ENCODE peak calls at places on chromosomes 6 and 20, in six cellular contexts. G, H, T, K, L and B are unnamed samples.

GRCh38 chr20:25223765-25224720 is 23.8 kb upstream of the PYGB start:
- DNase-seq in G (no peak), K (no peak), L (no peak), T (no peak), H (no peak), B (no peak)

GRCh38 chr20:54477556-54477955 is 2.2 kb downstream of the DOK5 start:
- DNase-seq in L (no peak), K (no peak), T (peak), G (no peak), H (no peak), B (no peak)

GRCh38 chr6:160378886-160379285 is 30.7 kb downstream of the SLC22A3 start:
- DNase-seq in L (no peak), G (no peak), K (no peak), H (no peak), T (no peak), B (no peak)

GRCh38 chr6:156617376-156617775 is 159.8 kb upstream of the ARID1B start:
- DNase-seq in L (no peak), H (no peak), K (peak), G (no peak), T (peak), B (peak)

GRCh38 chr20:53331151-53331973 is 262.3 kb downstream of the ZNF217 start:
- DNase-seq in H (no peak), G (no peak), K (no peak), L (peak), T (no peak), B (no peak)

GRCh38 chr6:130366011-130366963 is at the start of gene TMEM200A:
- DNase-seq in T (peak), L (peak), K (peak), H (no peak), G (peak), B (peak)

GRCh38 chr6:134447883-134448387 is 130.0 kb upstream of the SGK1 start:
- DNase-seq in L (no peak), G (no peak), H (no peak), T (peak), K (no peak), B (no peak)

GRCh38 chr20:59676126-59676876 is 72.0 kb downstream of the PHACTR3 start:
- DNase-seq in G (no peak), T (no peak), H (no peak), L (no peak), K (no peak), B (no peak)

GRCh38 chr6:128515550-128516513 is 4.6 kb downstream of the PTPRK start:
- DNase-seq in T (peak), G (no peak), L (no peak), H (no peak), K (no peak), B (no peak)

GRCh38 chr6:70221025-70221714 is 81.7 kb downstream of the COL9A1 start:
- DNase-seq in L (no peak), G (peak), K (no peak), T (peak), H (no peak), B (peak)

GRCh38 chr6:747921-748320 is 55.0 kb upstream of the EXOC2 start:
- DNase-seq in G (no peak), K (no peak), T (no peak), L (no peak), H (no peak), B (no peak)

GRCh38 chr20:43492101-43492500 is 15.4 kb upstream of the L3MBTL1 start:
- DNase-seq in G (no peak), H (no peak), K (no peak), T (no peak), L (no peak), B (no peak)

GRCh38 chr20:52193133-52193532 is 1.6 kb upstream of the ZFP64 start:
- DNase-seq in T (no peak), L (no peak), H (no peak), K (no peak), G (no peak), B (no peak)

GRCh38 chr20:48933017-48933766 is 11.7 kb downstream of the ARFGEF2 start:
- DNase-seq in L (no peak), G (no peak), H (no peak), K (peak), T (no peak), B (peak)

GRCh38 chr6:939047-939363 is 246.1 kb upstream of the EXOC2 start:
- DNase-seq in L (no peak), K (no peak), T (no peak), G (no peak), H (no peak), B (no peak)

GRCh38 chr6:3222506-3223038 is 4.9 kb downstream of the TUBB2B start:
- DNase-seq in G (no peak), T (no peak), K (no peak), L (no peak), H (no peak), B (peak)

GRCh38 chr20:49964964-49965780 is 17.6 kb upstream of the SNAI1 start:
- DNase-seq in G (peak), L (no peak), K (no peak), H (no peak), T (peak), B (peak)

GRCh38 chr6:56475736-56476457 is 166.8 kb downstream of the DST start:
- DNase-seq in L (no peak), G (no peak), T (peak), K (no peak), H (peak), B (peak)

GRCh38 chr6:30614044-30614842 is 2.8 kb downstream of the PPP1R10 start:
- DNase-seq in H (no peak), L (no peak), G (peak), T (no peak), K (no peak), B (no peak)

GRCh38 chr20:8476023-8476422 is 344.0 kb downstream of the PLCB1 start:
- DNase-seq in H (no peak), L (no peak), G (no peak), K (no peak), T (peak), B (no peak)

GRCh38 chr6:28807682-28808280 is 116.0 kb downstream of the TRIM27 start:
- DNase-seq in H (no peak), G (peak), L (no peak), K (no peak), T (peak), B (no peak)

GRCh38 chr20:6029538-6029937 is 24.3 kb downstream of the LRRN4 start:
- DNase-seq in T (peak), G (no peak), H (no peak), L (no peak), K (no peak), B (no peak)

GRCh38 chr6:133707456-133707855 is 181.5 kb upstream of the TCF21 start:
- DNase-seq in K (no peak), H (no peak), T (peak), L (no peak), G (peak), B (no peak)

GRCh38 chr6:106026748-106027147 is 59.4 kb upstream of the PRDM1 start:
- DNase-seq in K (no peak), G (no peak), L (no peak), H (no peak), T (peak), B (no peak)

GRCh38 chr6:106027760-106028159 is 58.4 kb upstream of the PRDM1 start:
- DNase-seq in K (no peak), L (no peak), T (no peak), G (peak), H (no peak), B (peak)

GRCh38 chr6:106025655-106026054 is 60.5 kb upstream of the PRDM1 start:
- DNase-seq in T (peak), L (no peak), K (no peak), H (no peak), G (no peak), B (no peak)

DNA sequence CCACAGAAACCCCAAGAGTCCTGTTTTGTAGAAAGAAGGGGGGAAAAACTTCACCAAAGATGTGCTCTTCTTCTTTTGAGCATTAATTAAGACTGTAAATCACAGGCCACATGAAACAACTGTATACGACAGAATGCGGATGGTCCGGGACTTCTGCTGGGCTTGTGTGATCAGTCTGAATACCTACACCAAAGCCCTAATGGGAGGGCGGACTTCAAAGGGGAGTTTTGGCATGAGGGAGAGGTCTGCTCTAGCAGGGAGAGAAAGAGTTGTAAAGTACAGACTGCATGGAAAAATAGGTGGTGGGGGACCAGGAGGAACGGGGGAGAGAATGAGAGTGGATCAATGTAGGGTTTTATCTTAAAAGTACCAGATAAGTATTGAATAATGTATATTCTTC is 58.8 kb upstream of the PRDM1 start:
- DNase-seq in L (no peak), T (no peak), H (no peak), G (peak), K (no peak), B (no peak)
- H3K4me3 ChIP-seq in L (no peak), T (no peak), H (no peak), G (no peak), K (no peak), B (no peak)

DNA sequence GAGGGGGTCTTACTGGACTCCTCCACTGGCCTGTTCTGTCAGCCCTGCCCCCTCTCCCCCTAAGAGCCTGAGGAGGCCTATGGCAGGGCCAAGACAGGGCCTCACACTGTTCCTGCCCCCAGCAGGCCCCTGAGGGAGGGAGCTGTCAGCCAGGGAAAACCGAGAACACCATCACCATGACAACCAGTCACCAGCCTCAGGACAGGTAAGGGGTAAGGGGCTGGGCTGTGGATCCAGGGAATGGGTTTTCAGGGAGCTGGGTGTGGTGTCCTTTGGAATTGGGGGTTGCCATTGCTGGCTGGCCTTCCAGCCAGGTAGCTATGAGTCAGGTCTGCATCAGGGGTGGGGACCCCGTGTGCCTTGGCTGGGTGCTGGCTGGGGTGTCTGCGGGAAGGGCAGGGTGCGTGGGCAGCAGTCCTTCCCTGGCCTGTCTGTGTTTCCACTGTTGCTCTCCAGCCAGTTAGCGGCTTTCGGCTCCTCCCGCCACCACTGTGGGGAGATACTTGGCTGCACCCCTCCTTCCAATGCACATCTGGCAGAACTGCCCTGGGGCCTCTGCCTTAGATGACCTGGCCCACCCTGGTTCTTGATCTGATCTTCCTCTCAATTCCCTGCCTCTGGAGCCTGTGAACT is 3.9 kb downstream of the SLC29A1 start:
- DNase-seq in G (no peak), L (no peak), H (no peak), T (no peak), K (no peak), B (no peak)
- H3K4me3 ChIP-seq in G (no peak), L (peak), H (no peak), T (no peak), K (no peak), B (no peak)

GRCh38 chr6:43014434-43014909 is 423 bp downstream of the KLHDC3 start:
- DNase-seq in T (peak), L (no peak), G (no peak), H (no peak), K (no peak), B (no peak)

GRCh38 chr6:43011207-43011606 is 2.5 kb downstream of the MEA1 start:
- DNase-seq in K (no peak), T (no peak), H (no peak), L (no peak), G (peak), B (no peak)

GRCh38 chr6:43013020-43013842 is 515 bp downstream of the MEA1 start:
- DNase-seq in K (no peak), H (no peak), G (no peak), L (no peak), T (peak), B (no peak)

GRCh38 chr6:43013843-43014433 is at the start of the genes KLHDC3 and MEA1:
- DNase-seq in G (peak), H (peak), T (peak), L (peak), K (peak), B (peak)

DNA sequence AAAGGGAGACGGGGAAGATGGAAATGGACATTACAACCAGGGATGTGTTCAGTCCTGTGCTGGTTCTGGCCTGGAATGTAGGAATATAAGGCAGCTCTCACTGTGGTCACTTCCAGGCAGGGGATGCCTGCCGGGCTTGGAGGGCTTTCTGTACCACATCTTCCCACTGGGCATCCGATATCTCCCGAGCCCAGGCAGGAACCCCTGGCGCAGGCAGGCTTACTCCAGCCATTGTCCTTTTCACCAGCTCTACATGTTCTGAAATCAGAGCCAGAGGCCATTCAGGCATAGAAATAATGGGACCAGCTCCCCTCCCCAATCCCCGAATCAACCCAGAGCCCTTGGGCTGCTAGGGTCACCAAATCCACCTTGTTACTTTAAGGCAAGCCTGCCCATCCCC is 1.4 kb downstream of the MEA1 start:
- DNase-seq in K (no peak), T (no peak), G (no peak), H (no peak), L (no peak), B (no peak)
- H3K4me3 ChIP-seq in K (no peak), T (peak), G (peak), H (no peak), L (peak), B (no peak)

DNA sequence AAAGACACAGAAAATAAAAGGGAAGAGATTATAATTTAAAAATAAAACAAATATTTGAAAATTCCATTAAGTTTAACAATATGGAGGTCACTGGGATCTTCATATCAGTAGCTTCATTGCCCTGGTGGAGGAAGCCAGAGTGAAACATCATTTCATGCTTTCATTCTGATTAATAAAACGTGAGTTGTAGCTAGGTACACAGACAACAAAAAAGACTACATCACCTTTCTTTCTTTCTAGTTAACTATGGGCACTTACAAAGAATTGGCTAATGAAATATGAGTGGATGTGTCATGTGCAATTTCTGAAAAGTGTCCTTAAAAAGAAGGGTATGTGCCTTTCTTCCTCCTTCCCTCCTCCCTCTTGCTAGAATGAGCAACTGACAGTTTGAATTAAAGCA is 3.5 kb downstream of the SERAC1 start:
- DNase-seq in T (no peak), L (no peak), H (no peak), K (no peak), G (no peak), B (no peak)
- H3K4me3 ChIP-seq in T (no peak), L (no peak), H (no peak), K (no peak), G (no peak), B (no peak)

GRCh38 chr6:118804091-118804490 is 89.9 kb upstream of the ASF1A start:
- DNase-seq in G (no peak), T (no peak), L (no peak), H (no peak), K (no peak), B (no peak)

GRCh38 chr6:118801257-118801656 is 92.7 kb upstream of the ASF1A start:
- DNase-seq in K (no peak), L (no peak), H (no peak), G (no peak), T (no peak), B (no peak)

GRCh38 chr6:118799826-118800225 is 94.1 kb upstream of the ASF1A start:
- DNase-seq in L (no peak), T (no peak), G (no peak), K (no peak), H (no peak), B (no peak)

DNA sequence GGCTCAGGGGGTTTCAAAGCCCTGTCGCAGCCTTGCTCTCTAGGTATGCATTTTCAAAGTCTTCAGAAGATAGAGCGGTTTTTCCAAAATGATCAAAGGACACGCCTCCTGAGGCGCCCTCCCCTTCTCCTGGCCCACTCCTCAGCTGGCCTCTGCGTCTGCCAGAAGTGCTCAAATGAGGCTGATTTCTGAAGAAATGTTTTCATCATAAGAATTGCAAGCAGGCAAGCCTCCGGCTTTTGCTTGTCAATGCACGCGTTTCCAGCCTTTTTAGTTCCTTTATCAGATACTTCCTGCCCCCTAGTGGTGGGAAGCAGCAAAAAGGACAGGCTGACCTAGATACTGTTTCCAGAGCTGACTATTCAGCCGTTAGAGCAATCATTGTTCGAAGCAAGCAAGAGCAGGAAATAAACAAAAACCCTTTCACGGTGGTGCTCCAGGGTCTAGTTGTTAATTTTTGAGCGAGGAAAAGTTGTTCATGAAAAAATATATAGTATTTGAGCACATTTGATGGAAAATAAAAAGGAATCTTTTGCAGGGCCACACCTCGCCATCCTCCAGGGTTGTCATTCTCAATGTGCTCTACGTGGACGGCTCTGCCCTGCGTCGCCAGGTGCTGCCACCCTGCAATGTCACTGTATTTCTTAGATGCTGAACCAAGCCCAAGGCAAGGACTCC is 93.4 kb upstream of the ASF1A start:
- DNase-seq in G (peak), K (peak), H (peak), T (peak), L (peak), B (peak)
- H3K4me3 ChIP-seq in G (no peak), K (no peak), H (no peak), T (peak), L (peak), B (no peak)